ENCODE peak calls at places on chromosomes 3 and 15, in seven cellular contexts. J is fibroblast of lung, I is mesendoderm, F is IMR-90, B is neuronal stem cell, P is PC-3, K is NT2/D1. W is an unnamed sample.

GRCh38 chr3:126357299-126358037 is at the start of gene KLF15:
- DNase-seq in F (peak; percentile 72), K (peak; percentile 75), B (peak; percentile 84), P (peak; percentile 63), J (peak; percentile 69), I (peak; percentile 88), W (peak; percentile 96)

GRCh38 chr3:48402281-48402732 is 27.6 kb downstream of the PLXNB1 start:
- DNase-seq in I (no peak), K (no peak), P (peak; percentile 77), B (no peak), F (peak; percentile 92), J (peak; percentile 94), W (peak; percentile 89)

GRCh38 chr3:56269755-56270154 is 198.5 kb downstream of the ERC2 start:
- DNase-seq in P (no peak), K (no peak), F (no peak), J (peak; percentile 51), I (no peak), B (no peak), W (peak; percentile 46)

GRCh38 chr15:60733196-60733595 is 254.3 kb upstream of the ICE2 start:
- DNase-seq in B (no peak), J (no peak), I (no peak), K (no peak), P (no peak), F (no peak), W (no peak)

GRCh38 chr3:123949606-123950005 is 11.4 kb downstream of the CCDC14 start:
- DNase-seq in P (no peak), I (no peak), B (no peak), J (peak; percentile 80), K (no peak), F (peak; percentile 82), W (peak; percentile 56)

GRCh38 chr3:4584537-4585249 is 91.5 kb downstream of the ITPR1 start:
- DNase-seq in K (no peak), I (no peak), J (no peak), P (no peak), B (no peak), F (peak; percentile 16), W (no peak)

GRCh38 chr3:126354776-126355175 is 2.4 kb downstream of the KLF15 start:
- DNase-seq in J (no peak), K (no peak), P (no peak), B (no peak), F (no peak), I (no peak), W (no peak)

GRCh38 chr15:47588968-47589367 is 128.3 kb upstream of the SEMA6D start:
- DNase-seq in P (no peak), I (peak; percentile 37), J (no peak), K (no peak), B (no peak), F (no peak), W (no peak)

GRCh38 chr3:137771401-137772230 is 7.5 kb downstream of the SOX14 start:
- DNase-seq in K (no peak), F (no peak), P (no peak), B (no peak), I (peak; percentile 61), J (no peak), W (no peak)

GRCh38 chr15:101070502-101071273 is 151.5 kb downstream of the LRRK1 start:
- DNase-seq in B (no peak), I (no peak), J (peak; percentile 88), K (peak; percentile 71), F (peak; percentile 89), P (peak; percentile 55), W (peak; percentile 78)

GRCh38 chr3:23611737-23612295 is 193.9 kb upstream of the UBE2E1 start:
- DNase-seq in K (no peak), I (peak; percentile 37), P (no peak), B (no peak), F (peak; percentile 80), J (peak; percentile 84), W (peak; percentile 55)

GRCh38 chr3:53269888-53270880 is 14.4 kb upstream of the TKT start:
- DNase-seq in B (peak; percentile 66), K (peak; percentile 94), I (peak; percentile 100), J (peak; percentile 98), P (peak; percentile 100), F (peak; percentile 98), W (peak; percentile 100)

GRCh38 chr3:70006089-70006488 is 6.6 kb downstream of the SAMMSON start:
- DNase-seq in B (no peak), F (no peak), K (no peak), P (no peak), J (no peak), I (no peak), W (no peak)

GRCh38 chr3:135513106-135514063 is 452.1 kb upstream of the PPP2R3A start:
- DNase-seq in B (no peak), F (peak; percentile 76), K (peak; percentile 3), P (peak; percentile 8), J (peak; percentile 64), I (peak; percentile 94), W (no peak)

GRCh38 chr3:188431553-188431952 is 277.6 kb downstream of the LPP start:
- DNase-seq in K (no peak), F (peak; percentile 51), B (no peak), J (peak; percentile 59), P (peak; percentile 84), I (no peak), W (peak; percentile 65)

GRCh38 chr3:100869787-100870186 is 123.4 kb downstream of the ABI3BP start:
- DNase-seq in F (peak; percentile 29), K (no peak), I (no peak), B (no peak), P (no peak), J (peak; percentile 17), W (peak; percentile 90)

GRCh38 chr3:161821591-161821990 is 325.0 kb downstream of the OTOL1 start:
- DNase-seq in J (no peak), P (peak; percentile 37), I (no peak), B (no peak), K (no peak), F (no peak), W (no peak)

GRCh38 chr3:58463181-58463941 is 28.5 kb upstream of the KCTD6 start:
- DNase-seq in F (peak; percentile 85), P (peak; percentile 90), J (peak; percentile 90), B (peak; percentile 35), I (peak; percentile 86), K (peak; percentile 36), W (peak; percentile 76)

GRCh38 chr3:138434276-138434874 is at the start of gene ESYT3:
- DNase-seq in K (peak; percentile 73), I (peak; percentile 84), P (peak; percentile 66), J (peak; percentile 63), F (peak; percentile 43), B (peak; percentile 36), W (peak; percentile 74)

GRCh38 chr3:101942356-101942755 is 93.0 kb downstream of the NFKBIZ start:
- DNase-seq in K (no peak), I (no peak), J (peak; percentile 13), B (no peak), F (no peak), P (no peak), W (peak; percentile 41)
- H3K9ac ChIP-seq in K (no peak overlapping the region), I (no peak overlapping the region), J (no peak overlapping the region), B (no peak overlapping the region), F (peak overlapping the region; percentile 76), P (peak overlapping the region; percentile 52), W (peak overlapping the region; percentile 17)

GRCh38 chr3:51681453-51681852 is 10.4 kb downstream of the TEX264 start:
- DNase-seq in F (peak; percentile 8), J (no peak), I (no peak), P (peak; percentile 41), B (no peak), K (no peak), W (no peak)
- H3K9ac ChIP-seq in F (no peak overlapping the region), J (no peak overlapping the region), I (no peak overlapping the region), P (no peak overlapping the region), B (peak overlapping the region; percentile 55), K (no peak overlapping the region), W (peak overlapping the region; percentile 2)

GRCh38 chr15:68261980-68262379 is 15.6 kb upstream of the FEM1B start:
- DNase-seq in P (no peak), F (no peak), B (no peak), J (no peak), K (no peak), I (no peak), W (no peak)

GRCh38 chr15:68262514-68263356 is 14.8 kb upstream of the FEM1B start:
- DNase-seq in B (no peak), F (no peak), J (no peak), K (no peak), P (no peak), I (no peak), W (no peak)

GRCh38 chr15:68265086-68265485 is 12.5 kb upstream of the FEM1B start:
- DNase-seq in K (no peak), I (no peak), J (no peak), P (no peak), F (no peak), B (no peak), W (no peak)

GRCh38 chr15:68265674-68266073 is 11.9 kb upstream of the FEM1B start:
- DNase-seq in B (no peak), K (no peak), F (no peak), I (no peak), J (no peak), P (peak; percentile 5), W (no peak)

GRCh38 chr15:68264282-68264681 is 13.3 kb upstream of the FEM1B start:
- DNase-seq in F (no peak), B (no peak), P (no peak), K (no peak), J (no peak), I (no peak), W (no peak)
- H3K9ac ChIP-seq in F (no peak overlapping the region), B (no peak overlapping the region), P (no peak overlapping the region), K (no peak overlapping the region), J (no peak overlapping the region), I (no peak overlapping the region), W (no peak overlapping the region)

GRCh38 chr15:65792130-65792987 is at the start of gene DENND4A:
- DNase-seq in B (peak; percentile 97), I (peak; percentile 99), F (peak; percentile 98), J (peak; percentile 98), P (peak; percentile 92), K (peak; percentile 97), W (peak; percentile 99)

GRCh38 chr15:65795663-65796201 is 3.6 kb upstream of the DENND4A start:
- DNase-seq in P (no peak), B (no peak), J (no peak), F (no peak), K (no peak), I (no peak), W (no peak)

GRCh38 chr15:65792988-65793812 is 1.1 kb upstream of the DENND4A start:
- DNase-seq in B (no peak), P (no peak), K (no peak), I (no peak), J (no peak), F (no peak), W (no peak)

GRCh38 chr15:65791335-65792129 is 561 bp downstream of the DENND4A start:
- DNase-seq in J (peak; percentile 57), I (peak; percentile 75), B (peak; percentile 63), K (peak; percentile 33), P (peak; percentile 26), F (no peak), W (peak; percentile 68)

DNA sequence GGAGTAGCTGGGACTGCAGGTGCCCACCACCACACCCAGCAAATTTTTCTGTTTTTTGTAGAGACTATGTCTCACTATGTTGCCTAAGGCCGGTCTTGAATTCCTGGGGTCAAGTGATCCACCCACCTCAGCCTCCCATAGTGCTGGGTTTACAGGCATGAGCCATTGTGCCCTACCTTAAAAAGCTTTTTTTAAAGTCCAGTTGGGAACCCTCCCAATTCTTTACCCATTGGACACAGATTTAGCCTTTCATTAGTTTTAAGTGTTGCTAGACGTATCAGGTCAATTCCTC is 1.7 kb upstream of the DENND4A start:
- DNase-seq in F (no peak), J (no peak), B (no peak), P (no peak), K (no peak), I (no peak), W (no peak)
- H3K9ac ChIP-seq in F (no peak overlapping the region), J (no peak overlapping the region), B (no peak overlapping the region), P (no peak overlapping the region), K (no peak overlapping the region), I (no peak overlapping the region), W (no peak overlapping the region)

GRCh38 chr3:107813066-107813465 is 277.8 kb downstream of the CD47 start:
- DNase-seq in B (no peak), K (no peak), I (no peak), P (no peak), J (peak; percentile 54), F (peak; percentile 53), W (peak; percentile 54)
- H3K9ac ChIP-seq in B (no peak overlapping the region), K (no peak overlapping the region), I (no peak overlapping the region), P (no peak overlapping the region), J (no peak overlapping the region), F (no peak overlapping the region), W (peak overlapping the region; percentile 55)